ENCODE peak calls at places on chromosomes 11 and 22, in seven cellular contexts. W is heart right ventricle; C is mammary epithelial cell; U is kidney; I is CD8-positive, alpha-beta memory T cell; P is neuronal stem cell; B is CD8-positive, alpha-beta T cell. J is an unnamed sample.

GRCh38 chr22:49966716-49967332 is 6.3 kb downstream of the PIM3 start:
- DNase-seq in W (peak; percentile 29), C (no peak), U (peak; percentile 89), I (no peak), P (no peak), B (no peak), J (peak; percentile 83)

GRCh38 chr22:48938741-48939140 is 888.9 kb downstream of the BRD1 start:
- DNase-seq in W (no peak), C (no peak), U (no peak), I (no peak), P (no peak), B (no peak), J (no peak)

GRCh38 chr22:20494978-20495860 is at the start of gene KLHL22:
- DNase-seq in W (peak; percentile 31), C (peak; percentile 37), U (peak; percentile 86), I (peak; percentile 31), P (peak; percentile 21), B (peak; percentile 21), J (peak; percentile 85)

GRCh38 chr11:124746621-124747243 is 5.3 kb downstream of the VSIG2 start:
- DNase-seq in W (peak; percentile 75), C (peak; percentile 69), U (peak; percentile 93), I (peak; percentile 86), P (no peak), B (peak; percentile 79), J (peak; percentile 79)

GRCh38 chr11:121723261-121723741 is 270.5 kb upstream of the SORL1-AS1 start:
- DNase-seq in W (peak; percentile 21), C (no peak), U (no peak), I (no peak), P (no peak), B (no peak), J (peak; percentile 80)

GRCh38 chr11:5210376-5210885 is 9.9 kb upstream of the OR51V1 start:
- DNase-seq in W (no peak), C (no peak), U (no peak), I (no peak), P (no peak), B (no peak), J (no peak)

GRCh38 chr22:33811686-33812085 is 108.6 kb downstream of the LARGE1 start:
- DNase-seq in W (peak; percentile 81), C (no peak), U (peak; percentile 87), I (no peak), P (no peak), B (no peak), J (no peak)

GRCh38 chr11:49995559-49995958 is 13.2 kb upstream of the OR4C12 start:
- DNase-seq in W (peak; percentile 44), C (peak; percentile 29), U (no peak), I (no peak), P (no peak), B (no peak), J (no peak)

GRCh38 chr11:115996125-115996807 is 492.1 kb upstream of the CADM1 start:
- DNase-seq in W (no peak), C (no peak), U (no peak), I (no peak), P (no peak), B (no peak), J (no peak)

GRCh38 chr11:2801711-2802388 is 83.7 kb downstream of the CDKN1C start:
- DNase-seq in W (no peak), C (no peak), U (peak; percentile 53), I (no peak), P (no peak), B (peak; percentile 2), J (peak; percentile 63)

GRCh38 chr11:63874511-63874910 is 35.6 kb downstream of the MARK2 start:
- DNase-seq in W (peak; percentile 48), C (no peak), U (no peak), I (no peak), P (no peak), B (no peak), J (peak; percentile 33)

GRCh38 chr11:63879598-63879997 is 37.4 kb downstream of the RCOR2 start:
- DNase-seq in W (no peak), C (no peak), U (peak; percentile 4), I (no peak), P (no peak), B (no peak), J (no peak)

GRCh38 chr11:63875506-63875905 is 36.6 kb downstream of the MARK2 start:
- DNase-seq in W (no peak), C (no peak), U (no peak), I (no peak), P (no peak), B (no peak), J (no peak)

GRCh38 chr11:63877658-63878241 is 38.8 kb downstream of the MARK2 start:
- DNase-seq in W (no peak), C (no peak), U (peak; percentile 30), I (no peak), P (no peak), B (no peak), J (no peak)

GRCh38 chr11:63876616-63877015 is 37.7 kb downstream of the MARK2 start:
- DNase-seq in W (no peak), C (no peak), U (no peak), I (no peak), P (no peak), B (no peak), J (no peak)
- H3K4me1 ChIP-seq in W (peaks cover 64% of the 10 kb centered on the region), C (peaks cover 27% of the 10 kb centered on the region), U (peaks cover 32% of the 10 kb centered on the region), I (peaks cover 59% of the 10 kb centered on the region), P (peaks cover 19% of the 10 kb centered on the region), B (peaks cover 75% of the 10 kb centered on the region), J (peaks cover 4% of the 10 kb centered on the region)

GRCh38 chr11:59226396-59226795 is 13.7 kb upstream of the MPEG1 start:
- DNase-seq in W (no peak), C (no peak), U (no peak), I (no peak), P (no peak), B (no peak), J (no peak)

GRCh38 chr11:59224419-59224928 is 11.7 kb upstream of the MPEG1 start:
- DNase-seq in W (peak; percentile 39), C (no peak), U (no peak), I (no peak), P (no peak), B (no peak), J (no peak)

GRCh38 chr11:59223177-59223576 is 10.4 kb upstream of the MPEG1 start:
- DNase-seq in W (no peak), C (no peak), U (no peak), I (no peak), P (no peak), B (no peak), J (no peak)

GRCh38 chr11:59223611-59224010 is 10.9 kb upstream of the MPEG1 start:
- DNase-seq in W (no peak), C (no peak), U (no peak), I (no peak), P (no peak), B (no peak), J (no peak)

DNA sequence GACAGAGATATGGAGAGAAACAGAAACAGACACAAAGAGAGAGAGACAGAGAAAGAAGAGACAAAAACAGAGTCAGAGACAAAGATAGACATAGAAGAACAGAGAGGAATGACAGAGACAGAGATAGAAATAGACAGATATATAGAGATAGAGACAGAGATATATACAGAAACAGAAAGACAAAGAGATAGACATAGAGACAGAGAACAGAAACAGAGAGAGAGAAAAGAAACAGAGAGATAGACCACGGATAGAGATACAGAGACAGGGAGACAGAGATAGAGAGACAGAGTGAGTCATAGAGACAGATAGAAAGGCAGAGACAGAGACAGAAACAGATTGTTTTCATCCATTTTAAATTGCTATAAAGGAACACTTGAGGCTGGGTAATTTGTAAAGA is 12.3 kb upstream of the MPEG1 start:
- DNase-seq in W (no peak), C (no peak), U (no peak), I (no peak), P (no peak), B (no peak), J (no peak)
- H3K4me3 ChIP-seq in W (no peak overlapping the region), C (no peak overlapping the region), U (no peak overlapping the region), I (no peak overlapping the region), P (no peak overlapping the region), B (no peak overlapping the region), J (no peak overlapping the region)

GRCh38 chr11:46119053-46119351 is 2.3 kb downstream of the PHF21A start:
- DNase-seq in W (no peak), C (no peak), U (no peak), I (no peak), P (no peak), B (no peak), J (no peak)

GRCh38 chr11:46117842-46118241 is 3.4 kb downstream of the PHF21A start:
- DNase-seq in W (no peak), C (no peak), U (no peak), I (no peak), P (no peak), B (no peak), J (no peak)

GRCh38 chr11:46114961-46115360 is 6.3 kb downstream of the PHF21A start:
- DNase-seq in W (no peak), C (no peak), U (no peak), I (no peak), P (no peak), B (no peak), J (no peak)

GRCh38 chr11:46114378-46114777 is 6.9 kb downstream of the PHF21A start:
- DNase-seq in W (no peak), C (no peak), U (no peak), I (no peak), P (no peak), B (no peak), J (no peak)

GRCh38 chr11:46116007-46116711 is 5.1 kb downstream of the PHF21A start:
- DNase-seq in W (no peak), C (no peak), U (no peak), I (no peak), P (no peak), B (no peak), J (no peak)
- H3K4me1 ChIP-seq in W (peaks cover 13% of the 10 kb centered on the region), C (peaks cover 10% of the 10 kb centered on the region), U (peaks cover 10% of the 10 kb centered on the region), I (peaks cover 39% of the 10 kb centered on the region), P (no peaks in the 10 kb centered on the region), B (peaks cover 54% of the 10 kb centered on the region), J (peaks cover 7% of the 10 kb centered on the region)

GRCh38 chr11:721913-722811 is 16.1 kb downstream of the EPS8L2 start:
- DNase-seq in W (no peak), C (no peak), U (no peak), I (peak; percentile 47), P (no peak), B (peak; percentile 60), J (peak; percentile 83)
- H3K4me3 ChIP-seq in W (no peak overlapping the region), C (no peak overlapping the region), U (no peak overlapping the region), I (no peak overlapping the region), P (no peak overlapping the region), B (peak overlapping the region; percentile 33), J (no peak overlapping the region)

J was measured in aorta.